ENCODE peak calls at places on chromosomes 7 and 10, in eight cellular contexts. O is bronchial epithelial cell, X is psoas muscle, C is IMR-90, S is GM12865, N is K562, K is uterus, B is left lung. F is an unnamed sample.

GRCh38 chr10:32957341-32958084 is 517 bp downstream of the ITGB1 start:
- DNase-seq in K (peak; percentile 52), N (peak; percentile 78), O (no peak), B (peak; percentile 70), X (peak; percentile 82), S (peak; percentile 52), C (no peak), F (no peak)

GRCh38 chr7:115941703-115942268 is 88.8 kb downstream of the TFEC start:
- DNase-seq in C (peak; percentile 13), N (no peak), B (no peak), K (no peak), X (no peak), O (peak; percentile 54), S (no peak), F (no peak)

GRCh38 chr10:69217119-69217754 is 2.9 kb upstream of the HKDC1 start:
- DNase-seq in B (no peak), C (peak; percentile 80), S (no peak), O (peak; percentile 98), X (no peak), K (no peak), N (no peak), F (peak; percentile 93)

GRCh38 chr7:5646846-5647245 is 134.6 kb downstream of the RNF216 start:
- DNase-seq in B (no peak), K (no peak), C (peak; percentile 76), O (peak; percentile 99), S (no peak), N (no peak), X (no peak), F (peak; percentile 74)

GRCh38 chr7:77566421-77566820 is 29.3 kb downstream of the PTPN12 start:
- DNase-seq in S (no peak), K (no peak), O (no peak), B (no peak), X (no peak), N (no peak), C (no peak), F (no peak)

GRCh38 chr7:32034052-32034451 is 36.2 kb downstream of the PDE1C start:
- DNase-seq in C (no peak), K (no peak), O (peak; percentile 55), N (no peak), B (no peak), S (no peak), X (no peak), F (no peak)

GRCh38 chr7:100632951-100633717 is 8.2 kb downstream of the TFR2 start:
- DNase-seq in S (peak; percentile 87), O (no peak), C (peak; percentile 29), K (no peak), B (peak; percentile 52), N (peak; percentile 41), X (peak; percentile 60), F (peak; percentile 13)

GRCh38 chr7:50665403-50666123 is 100.4 kb upstream of the DDC start:
- DNase-seq in O (no peak), C (peak; percentile 10), X (no peak), B (no peak), N (no peak), S (no peak), K (no peak), F (no peak)

GRCh38 chr7:130996841-130997231 is 262.8 kb upstream of the KLF14 start:
- DNase-seq in S (no peak), B (no peak), X (no peak), C (peak; percentile 61), N (no peak), K (no peak), O (peak; percentile 95), F (peak; percentile 90)

GRCh38 chr10:6491841-6492609 is 88.1 kb downstream of the PRKCQ start:
- DNase-seq in B (no peak), S (no peak), X (no peak), O (peak; percentile 95), K (no peak), C (no peak), N (no peak), F (no peak)

GRCh38 chr10:35910234-35910633 is 268.1 kb upstream of the FZD8 start:
- DNase-seq in K (no peak), S (no peak), B (no peak), O (peak; percentile 96), C (peak; percentile 97), N (no peak), X (no peak), F (peak; percentile 94)

GRCh38 chr10:79446451-79447020 is 1.1 kb upstream of the ZCCHC24 start:
- DNase-seq in K (peak; percentile 76), N (peak; percentile 88), C (no peak), O (no peak), X (peak; percentile 89), S (no peak), B (peak; percentile 69), F (no peak)

GRCh38 chr7:25371972-25372371 is 143.7 kb upstream of the NPVF start:
- DNase-seq in S (no peak), N (no peak), B (no peak), K (no peak), C (no peak), X (no peak), O (no peak), F (no peak)

GRCh38 chr7:80640841-80641240 is 2.4 kb downstream of the CD36 start:
- DNase-seq in X (no peak), S (no peak), C (peak; percentile 77), K (no peak), B (no peak), O (peak; percentile 72), N (no peak), F (peak; percentile 58)

GRCh38 chr7:134478707-134479106 is 19.8 kb upstream of the AKR1B1 start:
- DNase-seq in S (no peak), O (peak; percentile 25), K (no peak), B (no peak), N (no peak), C (peak; percentile 25), X (no peak), F (peak; percentile 27)

DNA sequence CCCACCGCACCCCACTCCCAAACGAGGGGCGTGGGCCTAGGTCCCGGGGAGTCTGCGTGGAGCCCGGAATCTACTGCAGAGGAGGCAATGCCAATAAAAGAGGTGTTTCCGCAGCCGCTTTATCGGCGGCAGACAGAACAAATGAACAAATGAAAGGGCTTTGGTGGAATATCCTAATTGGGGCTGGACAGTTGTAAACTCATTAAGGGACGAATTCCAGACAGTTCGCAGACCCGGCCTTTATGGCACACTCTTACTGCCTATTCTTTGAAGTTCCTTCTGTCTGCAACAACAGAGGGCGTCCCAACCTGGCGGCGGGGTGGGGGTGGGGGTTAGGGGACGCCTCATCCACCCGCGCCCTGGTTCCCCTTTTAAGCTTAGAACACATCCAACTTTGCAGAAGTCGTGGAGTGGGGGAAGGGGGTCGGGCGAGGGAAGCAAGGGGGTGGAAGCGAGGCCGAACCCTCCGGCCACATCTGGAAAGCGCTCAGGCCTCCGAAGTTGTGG is 4.1 kb downstream of the HOXA9 start:
- DNase-seq in O (no peak), C (no peak), X (peak; percentile 62), S (no peak), N (peak; percentile 33), B (peak; percentile 69), K (peak; percentile 50), F (peak; percentile 63)
- H3K4me3 ChIP-seq in O (peak overlapping the region; percentile 32), C (peak overlapping the region; percentile 36), X (peak overlapping the region; percentile 79), S (peak overlapping the region; percentile 60), N (peak overlapping the region; percentile 14), B (peak overlapping the region; percentile 56), K (peak overlapping the region; percentile 49), F (peak overlapping the region; percentile 67)

GRCh38 chr10:71431216-71431944 is 34.7 kb downstream of the CDH23 start:
- DNase-seq in C (no peak), X (no peak), K (no peak), S (no peak), N (no peak), O (no peak), B (no peak), F (no peak)

GRCh38 chr10:71433983-71434744 is 37.4 kb downstream of the CDH23 start:
- DNase-seq in X (no peak), S (no peak), B (no peak), N (no peak), O (no peak), C (no peak), K (no peak), F (no peak)

GRCh38 chr10:71429929-71430328 is 33.2 kb downstream of the CDH23 start:
- DNase-seq in X (no peak), B (no peak), O (no peak), K (no peak), C (no peak), N (peak; percentile 48), S (no peak), F (no peak)

GRCh38 chr10:71433116-71433982 is 36.6 kb downstream of the CDH23 start:
- DNase-seq in C (no peak), B (no peak), N (no peak), S (no peak), O (no peak), K (no peak), X (no peak), F (no peak)

GRCh38 chr10:71431945-71432905 is 35.5 kb downstream of the CDH23 start:
- DNase-seq in O (no peak), C (no peak), S (no peak), K (no peak), N (peak; percentile 48), X (no peak), B (no peak), F (no peak)
- TF ChIP-seq CTCF in O (peak; percentile 27), C (no peak), S (no peak), K (no peak), N (peak; percentile 38), X (no peak), B (no peak), F (no peak)

DNA sequence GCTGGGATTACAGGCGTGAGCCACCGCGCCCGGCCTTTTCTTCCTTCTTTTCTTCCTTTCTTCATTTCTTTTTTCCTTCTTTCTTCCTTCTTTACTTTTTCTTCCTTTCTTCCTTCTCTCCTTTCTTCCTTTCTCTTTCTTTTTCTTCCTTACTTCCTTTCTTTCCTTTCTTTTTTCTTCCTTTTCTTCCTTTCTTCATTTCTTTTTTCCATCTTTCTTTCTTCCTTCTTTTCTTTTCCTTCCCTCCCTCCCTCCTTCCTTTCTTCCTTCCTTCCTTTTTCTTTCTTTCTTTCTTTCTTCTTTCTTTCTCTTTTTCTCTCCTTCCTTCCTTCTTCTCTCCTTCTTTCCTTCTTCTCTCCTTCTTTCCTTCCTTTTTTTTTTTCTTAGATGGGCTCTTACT is 47.0 kb upstream of the CUX1 start:
- DNase-seq in K (no peak), S (no peak), B (no peak), C (no peak), X (no peak), O (no peak), N (no peak), F (no peak)
- H3K4me3 ChIP-seq in K (no peak overlapping the region), S (no peak overlapping the region), B (no peak overlapping the region), C (no peak overlapping the region), X (no peak overlapping the region), O (no peak overlapping the region), N (no peak overlapping the region), F (no peak overlapping the region)

GRCh38 chr7:21768279-21768678 is 177.4 kb downstream of the CDCA7L start:
- DNase-seq in O (no peak), B (no peak), X (no peak), K (no peak), N (no peak), S (no peak), C (no peak), F (no peak)

GRCh38 chr7:21771261-21771660 is 174.4 kb downstream of the CDCA7L start:
- DNase-seq in K (no peak), C (no peak), S (no peak), X (no peak), N (no peak), O (no peak), B (no peak), F (no peak)

GRCh38 chr7:21766218-21766617 is 179.5 kb downstream of the CDCA7L start:
- DNase-seq in X (no peak), K (no peak), B (no peak), C (no peak), N (no peak), S (no peak), O (no peak), F (no peak)

GRCh38 chr7:21763818-21764217 is 181.9 kb downstream of the CDCA7L start:
- DNase-seq in S (peak; percentile 37), O (no peak), X (no peak), K (no peak), N (no peak), B (no peak), C (no peak), F (no peak)

GRCh38 chr7:21767300-21767900 is 178.3 kb downstream of the CDCA7L start:
- DNase-seq in O (peak; percentile 82), S (peak; percentile 91), B (no peak), X (no peak), K (no peak), C (peak; percentile 24), N (peak; percentile 37), F (peak; percentile 67)
- TF ChIP-seq CTCF in O (peak; percentile 85), S (peak; percentile 73), B (peak; percentile 40), X (no peak), K (no peak), C (peak; percentile 32), N (peak; percentile 78), F (peak; percentile 54)